ENCODE peak calls at places on chromosomes 5 and 9, in five cellular contexts. Z is HEK293T, W is endothelial cell of umbilical vein, F is GM23248, R is iPS DF 19.7. S is an unnamed sample.

GRCh38 chr9:85425153-85425611 is 316.6 kb downstream of the AGTPBP1 start:
- DNase-seq in W (peak; percentile 84), F (peak; percentile 67), Z (peak; percentile 83), R (peak; percentile 61), S (peak; percentile 64)

GRCh38 chr9:113289091-113289490 is 13.6 kb downstream of the PRPF4 start:
- DNase-seq in R (no peak), Z (no peak), F (no peak), W (peak; percentile 14), S (no peak)

GRCh38 chr5:52920929-52921328 is 68.2 kb upstream of the ITGA2 start:
- DNase-seq in W (peak; percentile 29), R (no peak), Z (no peak), F (peak; percentile 52), S (no peak)

GRCh38 chr9:5767968-5768932 is 64.7 kb downstream of the ERMP1 start:
- DNase-seq in F (peak; percentile 19), Z (no peak), R (no peak), W (no peak), S (no peak)

GRCh38 chr9:36400332-36401178 is 486 bp upstream of the RNF38 start:
- DNase-seq in Z (peak; percentile 89), W (peak; percentile 82), R (no peak), F (peak; percentile 93), S (peak; percentile 94)

GRCh38 chr5:150241298-150242225 is 48.0 kb downstream of the CAMK2A start:
- DNase-seq in F (no peak), W (no peak), R (no peak), Z (no peak), S (no peak)

GRCh38 chr5:84724683-84725082 is 340.0 kb upstream of the EDIL3 start:
- DNase-seq in Z (no peak), F (peak; percentile 0), W (peak; percentile 39), R (no peak), S (no peak)

GRCh38 chr9:73183917-73184861 is 32.5 kb downstream of the ANXA1 start:
- DNase-seq in Z (no peak), R (no peak), W (peak; percentile 47), F (peak; percentile 60), S (no peak)

GRCh38 chr9:79686381-79687130 is 114.8 kb downstream of the TLE4 start:
- DNase-seq in R (no peak), W (no peak), Z (peak; percentile 76), F (peak; percentile 97), S (no peak)

GRCh38 chr9:128128836-128129590 is 1.5 kb upstream of the PTGES2 start:
- DNase-seq in F (peak; percentile 31), Z (no peak), R (no peak), W (no peak), S (peak; percentile 48)

GRCh38 chr9:16964228-16964627 is 93.8 kb upstream of the BNC2 start:
- DNase-seq in Z (no peak), R (no peak), F (peak; percentile 95), W (no peak), S (no peak)

GRCh38 chr5:149149942-149150341 is 8.6 kb downstream of the ABLIM3 start:
- DNase-seq in W (no peak), R (no peak), Z (no peak), F (no peak), S (no peak)